ENCODE peak calls at places on chromosomes 4 and X, in four cellular contexts. One of them, this sample, is unnamed.

GRCh38 chr4:163610642-163611041 is 116.2 kb downstream of the TMA16 start:
- DNase-seq in MM.1S: no peak
- DNase-seq in mammary epithelial cell: no peak
- DNase-seq in DND-41: no peak
- DNase-seq in this sample: no peak

GRCh38 chr4:48024522-48024921 is 8.0 kb downstream of the NIPAL1 start:
- DNase-seq in MM.1S: no peak
- DNase-seq in mammary epithelial cell: no peak
- DNase-seq in DND-41: no peak
- DNase-seq in this sample: no peak

GRCh38 chr4:7691992-7692391 is 247.7 kb downstream of the AFAP1 start:
- DNase-seq in MM.1S: no peak
- DNase-seq in mammary epithelial cell: no peak
- DNase-seq in DND-41: no peak
- DNase-seq in this sample: peak; percentile 78

GRCh38 chrX:7215842-7216241 is 67.9 kb upstream of the PUDP start:
- DNase-seq in MM.1S: no peak
- DNase-seq in mammary epithelial cell: no peak
- DNase-seq in DND-41: no peak
- DNase-seq in this sample: no peak

GRCh38 chrX:39418132-39418935 is 617.1 kb downstream of the MID1IP1 start:
- DNase-seq in MM.1S: no peak
- DNase-seq in mammary epithelial cell: no peak
- DNase-seq in DND-41: no peak
- DNase-seq in this sample: no peak

GRCh38 chr4:16693040-16693506 is 205.4 kb downstream of the LDB2 start:
- DNase-seq in MM.1S: no peak
- DNase-seq in mammary epithelial cell: no peak
- DNase-seq in DND-41: no peak
- DNase-seq in this sample: no peak

GRCh38 chr4:113397114-113397701 is 347.8 kb downstream of the ANK2 start:
- DNase-seq in MM.1S: no peak
- DNase-seq in mammary epithelial cell: no peak
- DNase-seq in DND-41: no peak
- DNase-seq in this sample: no peak

GRCh38 chr4:24583451-24584174 is 741 bp downstream of the DHX15 start:
- DNase-seq in MM.1S: peak; percentile 44
- DNase-seq in mammary epithelial cell: peak; percentile 72
- DNase-seq in DND-41: peak; percentile 71
- DNase-seq in this sample: peak; percentile 81

GRCh38 chrX:153441981-153442380 is 3.9 kb downstream of the TREX2 start:
- DNase-seq in MM.1S: no peak
- DNase-seq in mammary epithelial cell: peak; percentile 71
- DNase-seq in DND-41: no peak
- DNase-seq in this sample: no peak

GRCh38 chr4:122662701-122663100 is 41.8 kb upstream of the IL21 start:
- DNase-seq in MM.1S: no peak
- DNase-seq in mammary epithelial cell: no peak
- DNase-seq in DND-41: no peak
- DNase-seq in this sample: no peak

GRCh38 chr4:151324449-151325319 is 721 bp downstream of the SH3D19 start:
- DNase-seq in MM.1S: no peak
- DNase-seq in mammary epithelial cell: peak; percentile 60
- DNase-seq in DND-41: no peak
- DNase-seq in this sample: peak; percentile 64

GRCh38 chrX:108735680-108736508 is 469 bp downstream of the IRS4 start:
- DNase-seq in MM.1S: no peak
- DNase-seq in mammary epithelial cell: peak; percentile 6
- DNase-seq in DND-41: no peak
- DNase-seq in this sample: peak; percentile 41

GRCh38 chr4:128606173-128606572 is 203.3 kb upstream of the JADE1 start:
- DNase-seq in MM.1S: no peak
- DNase-seq in mammary epithelial cell: peak; percentile 81
- DNase-seq in DND-41: no peak
- DNase-seq in this sample: no peak

GRCh38 chr4:144611850-144612249 is 34.1 kb upstream of the HHIP start:
- DNase-seq in MM.1S: peak; percentile 21
- DNase-seq in mammary epithelial cell: peak; percentile 22
- DNase-seq in DND-41: no peak
- DNase-seq in this sample: peak; percentile 25

GRCh38 chr4:48375651-48376291 is 34.4 kb downstream of the SLAIN2 start:
- DNase-seq in MM.1S: no peak
- DNase-seq in mammary epithelial cell: peak; percentile 83
- DNase-seq in DND-41: no peak
- DNase-seq in this sample: no peak

GRCh38 chrX:30039768-30040167 is 175.6 kb upstream of the MAGEB2 start:
- DNase-seq in MM.1S: no peak
- DNase-seq in mammary epithelial cell: no peak
- DNase-seq in DND-41: no peak
- DNase-seq in this sample: no peak

GRCh38 chrX:37763400-37763799 is 16.5 kb upstream of the CYBB start:
- DNase-seq in MM.1S: no peak
- DNase-seq in mammary epithelial cell: no peak
- DNase-seq in DND-41: no peak
- DNase-seq in this sample: no peak

GRCh38 chr4:15003441-15003890 is 1.2 kb downstream of the CPEB2 start:
- DNase-seq in MM.1S: peak; percentile 52
- DNase-seq in mammary epithelial cell: peak; percentile 41
- DNase-seq in DND-41: peak; percentile 47
- DNase-seq in this sample: peak; percentile 69

GRCh38 chrX:106404512-106404911 is 207.3 kb upstream of the RADX start:
- DNase-seq in MM.1S: no peak
- DNase-seq in mammary epithelial cell: peak; percentile 37
- DNase-seq in DND-41: no peak
- DNase-seq in this sample: no peak

GRCh38 chrX:19174401-19175025 is 52.2 kb upstream of the ADGRG2 start:
- DNase-seq in MM.1S: no peak
- DNase-seq in mammary epithelial cell: peak; percentile 71
- DNase-seq in DND-41: no peak
- DNase-seq in this sample: no peak

GRCh38 chr4:174377613-174378012 is 93.9 kb downstream of the CEP44 start:
- DNase-seq in MM.1S: no peak
- DNase-seq in mammary epithelial cell: peak; percentile 17
- DNase-seq in DND-41: no peak
- DNase-seq in this sample: no peak

GRCh38 chr4:33381806-33382205 is 2661.6 kb downstream of the PCDH7 start:
- DNase-seq in MM.1S: no peak
- DNase-seq in mammary epithelial cell: no peak
- DNase-seq in DND-41: no peak
- DNase-seq in this sample: no peak

GRCh38 chrX:136268051-136269048 is 17.1 kb upstream of the MAP7D3 start:
- DNase-seq in MM.1S: peak; percentile 67
- DNase-seq in mammary epithelial cell: no peak
- DNase-seq in DND-41: peak; percentile 62
- DNase-seq in this sample: peak; percentile 48

GRCh38 chrX:131783555-131784338 is 239.4 kb upstream of the STK26 start:
- DNase-seq in MM.1S: peak; percentile 98
- DNase-seq in mammary epithelial cell: peak; percentile 86
- DNase-seq in DND-41: no peak
- DNase-seq in this sample: no peak
- H2AFZ ChIP-seq in MM.1S: peak overlapping the region; percentile 73
- H2AFZ ChIP-seq in mammary epithelial cell: peak overlapping the region; percentile 51
- H2AFZ ChIP-seq in DND-41: no peak overlapping the region
- H2AFZ ChIP-seq in this sample: no peak overlapping the region

GRCh38 chrX:103467156-103467555 is 52.1 kb downstream of the RAB40A start:
- DNase-seq in MM.1S: no peak
- DNase-seq in mammary epithelial cell: no peak
- DNase-seq in DND-41: no peak
- DNase-seq in this sample: no peak

GRCh38 chrX:103464774-103465117 is 54.5 kb downstream of the RAB40A start:
- DNase-seq in MM.1S: peak; percentile 81
- DNase-seq in mammary epithelial cell: peak; percentile 66
- DNase-seq in DND-41: peak; percentile 70
- DNase-seq in this sample: peak; percentile 38

GRCh38 chrX:103467870-103468269 is 51.4 kb downstream of the RAB40A start:
- DNase-seq in MM.1S: no peak
- DNase-seq in mammary epithelial cell: no peak
- DNase-seq in DND-41: no peak
- DNase-seq in this sample: no peak

GRCh38 chrX:103461156-103461555 is 58.1 kb downstream of the RAB40A start:
- DNase-seq in MM.1S: no peak
- DNase-seq in mammary epithelial cell: no peak
- DNase-seq in DND-41: no peak
- DNase-seq in this sample: no peak

GRCh38 chrX:103464071-103464773 is 55.1 kb downstream of the RAB40A start:
- DNase-seq in MM.1S: peak; percentile 36
- DNase-seq in mammary epithelial cell: peak; percentile 36
- DNase-seq in DND-41: peak; percentile 12
- DNase-seq in this sample: peak; percentile 37
- H2AFZ ChIP-seq in MM.1S: peak overlapping the region; percentile 47
- H2AFZ ChIP-seq in mammary epithelial cell: peak overlapping the region; percentile 85
- H2AFZ ChIP-seq in DND-41: peak overlapping the region; percentile 73
- H2AFZ ChIP-seq in this sample: no peak overlapping the region

GRCh38 chr4:121070274-121070673 is 2.1 kb downstream of the NDNF start:
- DNase-seq in MM.1S: no peak
- DNase-seq in mammary epithelial cell: no peak
- DNase-seq in DND-41: no peak
- DNase-seq in this sample: no peak
- H2AFZ ChIP-seq in MM.1S: peak overlapping the region; percentile 84
- H2AFZ ChIP-seq in mammary epithelial cell: no peak overlapping the region
- H2AFZ ChIP-seq in DND-41: no peak overlapping the region
- H2AFZ ChIP-seq in this sample: no peak overlapping the region

GRCh38 chr4:4667643-4668081 is 125.8 kb upstream of the STX18 start:
- DNase-seq in MM.1S: no peak
- DNase-seq in mammary epithelial cell: no peak
- DNase-seq in DND-41: no peak
- DNase-seq in this sample: no peak
- H2AFZ ChIP-seq in MM.1S: no peak overlapping the region
- H2AFZ ChIP-seq in mammary epithelial cell: no peak overlapping the region
- H2AFZ ChIP-seq in DND-41: no peak overlapping the region
- H2AFZ ChIP-seq in this sample: no peak overlapping the region

GRCh38 chr4:176492648-176493302 is 173.0 kb downstream of the SPCS3 start:
- DNase-seq in MM.1S: peak; percentile 91
- DNase-seq in mammary epithelial cell: peak; percentile 53
- DNase-seq in DND-41: no peak
- DNase-seq in this sample: no peak
- H2AFZ ChIP-seq in MM.1S: no peak overlapping the region
- H2AFZ ChIP-seq in mammary epithelial cell: peak overlapping the region; percentile 48
- H2AFZ ChIP-seq in DND-41: no peak overlapping the region
- H2AFZ ChIP-seq in this sample: no peak overlapping the region

GRCh38 chr4:81599646-81600231 is 128.0 kb upstream of the RASGEF1B start:
- DNase-seq in MM.1S: no peak
- DNase-seq in mammary epithelial cell: no peak
- DNase-seq in DND-41: no peak
- DNase-seq in this sample: no peak

GRCh38 chr4:81604683-81605082 is 133.0 kb upstream of the RASGEF1B start:
- DNase-seq in MM.1S: no peak
- DNase-seq in mammary epithelial cell: no peak
- DNase-seq in DND-41: no peak
- DNase-seq in this sample: no peak

GRCh38 chr4:81602853-81603252 is 131.1 kb upstream of the RASGEF1B start:
- DNase-seq in MM.1S: no peak
- DNase-seq in mammary epithelial cell: no peak
- DNase-seq in DND-41: no peak
- DNase-seq in this sample: no peak

GRCh38 chr4:81601270-81601694 is 129.6 kb upstream of the RASGEF1B start:
- DNase-seq in MM.1S: no peak
- DNase-seq in mammary epithelial cell: no peak
- DNase-seq in DND-41: no peak
- DNase-seq in this sample: no peak

DNA sequence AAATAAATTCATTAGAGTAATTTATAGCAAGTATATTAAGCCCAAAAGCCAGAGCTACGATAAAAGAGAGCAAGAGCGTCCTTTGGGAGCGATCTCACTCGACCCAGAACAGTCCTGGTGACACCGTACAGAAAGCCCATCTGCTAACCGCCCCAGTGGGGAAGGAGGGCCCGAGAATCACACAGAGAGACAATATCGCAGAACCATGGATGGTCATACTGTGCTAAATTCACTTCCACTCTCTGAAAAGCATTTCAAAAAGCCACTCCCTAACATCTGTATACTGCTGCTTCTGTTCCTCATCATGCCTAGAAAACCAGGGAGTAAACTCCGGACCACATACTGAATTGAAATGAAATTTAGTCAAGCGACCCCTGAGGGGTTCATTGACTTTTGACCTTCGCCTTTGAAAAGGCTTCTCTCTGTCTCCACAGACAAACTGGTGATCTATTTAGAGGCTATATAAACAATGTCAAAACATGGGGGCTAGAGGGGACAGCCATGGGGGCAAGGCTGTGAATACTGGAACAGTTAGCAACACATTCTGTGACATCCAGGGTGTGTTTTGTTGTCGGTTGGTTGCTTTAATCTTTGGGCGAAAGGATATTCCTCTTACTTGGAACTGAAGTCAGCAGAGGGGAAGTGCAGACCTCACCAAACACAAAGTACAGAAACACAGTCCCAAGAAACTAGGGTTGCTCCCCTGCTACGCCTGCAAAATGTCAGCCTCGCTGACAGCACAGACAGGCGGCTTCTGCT is 129.0 kb upstream of the RASGEF1B start:
- DNase-seq in MM.1S: no peak
- DNase-seq in mammary epithelial cell: no peak
- DNase-seq in DND-41: no peak
- DNase-seq in this sample: no peak
- H2AFZ ChIP-seq in MM.1S: no peak overlapping the region
- H2AFZ ChIP-seq in mammary epithelial cell: no peak overlapping the region
- H2AFZ ChIP-seq in DND-41: no peak overlapping the region
- H2AFZ ChIP-seq in this sample: no peak overlapping the region

GRCh38 chr4:177948853-177949252 is 506.6 kb upstream of the AGA start:
- DNase-seq in MM.1S: no peak
- DNase-seq in mammary epithelial cell: no peak
- DNase-seq in DND-41: no peak
- DNase-seq in this sample: no peak

GRCh38 chr4:177951026-177951425 is 508.8 kb upstream of the AGA start:
- DNase-seq in MM.1S: no peak
- DNase-seq in mammary epithelial cell: no peak
- DNase-seq in DND-41: no peak
- DNase-seq in this sample: no peak

DNA sequence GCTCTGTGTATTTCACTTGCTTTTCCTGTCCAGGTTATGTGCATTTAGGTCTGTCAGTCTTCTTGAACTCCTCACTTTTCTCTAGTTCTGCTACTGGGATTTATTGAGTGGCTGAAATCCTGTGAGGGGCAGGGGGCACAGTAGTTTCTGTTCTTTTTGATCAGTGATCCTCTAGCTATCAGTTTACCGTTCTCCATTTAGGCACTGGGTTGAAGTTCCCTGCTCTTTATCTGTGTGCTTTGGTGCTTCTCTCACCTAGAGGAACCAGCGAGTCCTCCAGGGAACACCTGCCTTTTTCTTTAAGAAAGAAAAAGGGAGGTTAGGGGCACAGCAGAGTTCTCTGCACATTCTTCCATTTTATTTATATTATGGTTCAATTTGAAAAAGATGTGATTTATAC is 503.0 kb upstream of the AGA start:
- DNase-seq in MM.1S: no peak
- DNase-seq in mammary epithelial cell: no peak
- DNase-seq in DND-41: no peak
- DNase-seq in this sample: no peak
- H2AFZ ChIP-seq in MM.1S: no peak overlapping the region
- H2AFZ ChIP-seq in mammary epithelial cell: no peak overlapping the region
- H2AFZ ChIP-seq in DND-41: no peak overlapping the region
- H2AFZ ChIP-seq in this sample: no peak overlapping the region

This sample was measured in SK-N-SH.